ENCODE peak calls at places on chromosomes 6 and 20, in four cellular contexts. U is fibroblast of pulmonary artery, M is foreskin fibroblast, S is lower lobe of right lung. V is an unnamed sample.

GRCh38 chr20:4091332-4092135 is 76.2 kb upstream of the RNF24 start:
- DNase-seq in U (peak; percentile 80), S (peak; percentile 77), M (peak; percentile 65), V (peak; percentile 76)

GRCh38 chr6:38813026-38813425 is 97.9 kb downstream of the DNAH8 start:
- DNase-seq in M (peak; percentile 8), S (no peak), U (no peak), V (no peak)

GRCh38 chr20:45469336-45470261 is at the start of gene WFDC2:
- DNase-seq in U (no peak), S (peak; percentile 81), M (no peak), V (no peak)

GRCh38 chr6:376823-377571 is 14.6 kb upstream of the IRF4 start:
- DNase-seq in S (no peak), M (no peak), U (no peak), V (no peak)

GRCh38 chr6:159303784-159304183 is 134.6 kb downstream of the FNDC1 start:
- DNase-seq in S (no peak), U (no peak), M (no peak), V (no peak)

GRCh38 chr20:46681032-46681854 is 8.0 kb downstream of the TP53RK start:
- DNase-seq in S (no peak), M (peak; percentile 69), U (peak; percentile 66), V (peak; percentile 52)

GRCh38 chr20:2301164-2301622 is 5.4 kb downstream of the TGM3 start:
- DNase-seq in M (peak; percentile 39), S (peak; percentile 80), U (peak; percentile 29), V (peak; percentile 6)

GRCh38 chr20:23670361-23670760 is 18.5 kb downstream of the CST4 start:
- DNase-seq in S (no peak), U (no peak), M (no peak), V (no peak)

GRCh38 chr6:158414900-158415299 is 102.6 kb downstream of the TULP4 start:
- DNase-seq in S (no peak), U (peak; percentile 86), M (peak; percentile 32), V (peak; percentile 7)

GRCh38 chr20:44095831-44096230 is 91.2 kb downstream of the JPH2 start:
- DNase-seq in M (no peak), U (no peak), S (no peak), V (no peak)

GRCh38 chr20:44091026-44091425 is 96.0 kb downstream of the JPH2 start:
- DNase-seq in S (no peak), M (no peak), U (no peak), V (peak; percentile 38)

GRCh38 chr20:44089987-44090674 is 96.9 kb downstream of the JPH2 start:
- DNase-seq in S (no peak), U (peak; percentile 71), M (peak; percentile 70), V (peak; percentile 74)

GRCh38 chr20:44092551-44093248 is 94.3 kb downstream of the JPH2 start:
- DNase-seq in U (peak; percentile 76), M (peak; percentile 72), S (no peak), V (peak; percentile 63)

GRCh38 chr20:44093249-44093582 is 93.8 kb downstream of the JPH2 start:
- DNase-seq in M (no peak), U (no peak), S (no peak), V (no peak)
- H3K4me3 ChIP-seq in M (no peak overlapping the region), U (no peak overlapping the region), S (no peak overlapping the region), V (no peak overlapping the region)

DNA sequence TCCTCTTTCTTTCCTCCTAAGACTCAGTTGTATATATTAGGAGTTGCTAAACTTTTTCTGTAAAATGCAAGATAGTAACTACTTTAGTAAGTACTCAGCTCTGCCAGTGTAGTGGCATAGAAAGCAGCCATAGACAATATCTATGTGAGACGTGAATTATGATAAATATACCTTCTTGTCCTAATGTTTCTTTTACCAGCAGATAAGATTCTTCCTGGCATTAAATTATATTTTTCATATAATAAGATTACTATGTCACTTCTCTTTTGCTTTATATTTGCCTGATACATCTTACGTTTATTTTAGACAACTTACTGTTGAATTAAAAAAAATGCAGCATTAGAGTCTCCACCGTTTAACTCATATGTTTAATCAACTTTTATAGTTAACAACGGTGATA is 51.7 kb downstream of the HDGFL1 start:
- DNase-seq in U (no peak), S (no peak), M (no peak), V (no peak)
- TF ChIP-seq CTCF in U (no peak), S (no peak), M (no peak), V (no peak)

GRCh38 chr20:5797165-5797564 is 47.0 kb downstream of the SHLD1 start:
- DNase-seq in S (no peak), U (no peak), M (no peak), V (no peak)
- H3K4me3 ChIP-seq in S (no peak overlapping the region), U (no peak overlapping the region), M (no peak overlapping the region), V (no peak overlapping the region)

DNA sequence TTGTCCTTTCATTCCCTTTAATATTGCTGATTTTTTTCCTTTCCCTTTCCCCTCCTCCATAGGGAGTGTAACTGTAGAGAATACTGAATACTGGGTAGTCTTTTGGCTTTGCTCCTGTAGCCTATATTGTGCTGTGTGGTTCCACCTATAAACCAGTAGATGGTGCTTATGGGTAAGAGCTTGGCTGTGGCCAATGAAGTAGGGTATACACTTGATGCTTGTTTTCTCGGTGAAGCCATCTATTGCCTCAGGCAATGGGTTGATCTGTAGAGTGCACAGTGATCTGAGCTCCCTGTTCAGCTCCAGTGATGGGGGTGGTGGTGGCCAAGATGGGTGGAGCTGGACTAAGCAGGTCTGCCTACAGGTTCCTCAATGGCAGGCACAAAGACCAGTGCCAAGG is 203.3 kb upstream of the IMPG1 start:
- DNase-seq in S (no peak), U (no peak), M (no peak), V (no peak)
- TF ChIP-seq CTCF in S (no peak), U (no peak), M (no peak), V (no peak)

V was measured in fibroblast of villous mesenchyme.